ENCODE peak calls at places on chromosome 9, in five cellular contexts. C is psoas muscle; K is mammary epithelial cell; I is CD4-positive, CD25-positive, alpha-beta regulatory T cell; Q is uterus. D is an unnamed sample.
A peak's percentile ranks its signal among the peaks of the same experiment; 100 is the strongest.

GRCh38 chr9:128082173-128082572 is 14.1 kb downstream of the SLC25A25 start:
- DNase-seq in C (no peak), Q (no peak), K (peak; percentile 95), I (no peak), D (no peak)

GRCh38 chr9:107161338-107161737 is 121.7 kb upstream of the RAD23B start:
- DNase-seq in K (no peak), Q (no peak), C (no peak), I (no peak), D (no peak)

GRCh38 chr9:94153905-94154304 is 69.6 kb downstream of the PTPDC1 start:
- DNase-seq in I (no peak), Q (no peak), C (no peak), K (no peak), D (no peak)

GRCh38 chr9:128411373-128412119 is 9.1 kb upstream of the CERCAM start:
- DNase-seq in I (no peak), Q (no peak), K (no peak), C (no peak), D (no peak)

GRCh38 chr9:75871624-75872023 is 18.8 kb upstream of the PCSK5 start:
- DNase-seq in C (no peak), Q (no peak), I (no peak), K (no peak), D (no peak)

GRCh38 chr9:2307480-2307879 is 292.3 kb downstream of the SMARCA2 start:
- DNase-seq in I (no peak), C (no peak), K (peak; percentile 44), Q (no peak), D (no peak)

GRCh38 chr9:33233659-33234335 is 6.2 kb upstream of the SPINK4 start:
- DNase-seq in C (no peak), K (peak; percentile 100), I (no peak), Q (no peak), D (no peak)

GRCh38 chr9:36976371-36977030 is 57.6 kb downstream of the PAX5 start:
- DNase-seq in K (peak; percentile 82), I (no peak), C (no peak), Q (no peak), D (no peak)

GRCh38 chr9:133758228-133758627 is 20.1 kb upstream of the SARDH start:
- DNase-seq in C (no peak), K (no peak), I (no peak), Q (no peak), D (no peak)

DNA sequence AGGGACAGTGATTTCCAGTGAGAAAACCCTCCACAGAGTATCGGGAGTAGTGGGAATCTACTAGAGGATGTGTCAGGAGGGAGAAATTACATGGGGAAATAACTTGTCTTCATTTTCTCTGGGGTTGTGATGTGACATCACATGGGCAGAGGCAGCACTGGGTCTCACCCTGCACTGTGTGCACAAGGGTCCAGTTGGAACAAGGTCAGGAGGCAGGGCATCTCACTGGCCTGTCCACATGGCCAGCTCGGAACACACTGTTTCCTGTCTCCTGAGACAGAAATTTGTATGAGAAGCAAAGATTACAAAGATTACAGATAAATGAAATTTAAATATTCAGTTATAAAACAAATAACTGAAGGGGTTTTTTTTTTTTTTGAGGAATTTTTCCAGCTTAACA is 62.6 kb upstream of the ECM2 start:
- DNase-seq in K (no peak), Q (peak; percentile 21), I (no peak), C (no peak), D (no peak)
- H3K9me3 ChIP-seq in K (no peaks in the 10 kb centered on the region), Q (no peaks in the 10 kb centered on the region), I (no peaks in the 10 kb centered on the region), C (no peaks in the 10 kb centered on the region), D (no peaks in the 10 kb centered on the region)

GRCh38 chr9:40909821-40910220 is 218.7 kb downstream of the FOXD4L6 start:
- DNase-seq in I (no peak), Q (no peak), K (no peak), C (no peak), D (no peak)
- H3K9me3 ChIP-seq in I (peaks cover 99% of the 10 kb centered on the region), Q (peaks cover 3% of the 10 kb centered on the region), K (peaks cover 12% of the 10 kb centered on the region), C (peaks cover 91% of the 10 kb centered on the region), D (peaks cover 60% of the 10 kb centered on the region)

DNA sequence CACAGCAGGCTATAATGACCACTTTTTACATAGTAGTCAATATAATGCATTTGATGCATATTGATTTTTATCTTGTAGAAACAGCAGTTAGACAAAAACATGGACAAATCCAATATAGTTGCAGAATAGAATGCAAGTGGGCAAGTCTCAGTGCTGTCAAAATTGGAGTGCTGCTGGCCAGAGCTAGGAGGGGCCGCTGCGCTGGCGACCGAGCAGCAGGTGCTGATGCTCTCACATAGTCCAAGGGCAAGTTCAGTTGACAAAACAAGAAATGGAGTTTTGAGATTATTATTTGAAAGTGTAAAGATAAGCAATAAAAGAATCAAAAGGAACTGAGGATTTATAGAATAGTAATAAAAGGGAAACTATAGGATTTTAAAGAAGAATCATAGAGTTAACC is 60.6 kb upstream of the CDK20 start:
- DNase-seq in K (no peak), Q (no peak), C (no peak), I (no peak), D (no peak)
- H3K9me3 ChIP-seq in K (peaks cover 15% of the 10 kb centered on the region), Q (no peaks in the 10 kb centered on the region), C (no peaks in the 10 kb centered on the region), I (peaks cover 29% of the 10 kb centered on the region), D (no peaks in the 10 kb centered on the region)

DNA sequence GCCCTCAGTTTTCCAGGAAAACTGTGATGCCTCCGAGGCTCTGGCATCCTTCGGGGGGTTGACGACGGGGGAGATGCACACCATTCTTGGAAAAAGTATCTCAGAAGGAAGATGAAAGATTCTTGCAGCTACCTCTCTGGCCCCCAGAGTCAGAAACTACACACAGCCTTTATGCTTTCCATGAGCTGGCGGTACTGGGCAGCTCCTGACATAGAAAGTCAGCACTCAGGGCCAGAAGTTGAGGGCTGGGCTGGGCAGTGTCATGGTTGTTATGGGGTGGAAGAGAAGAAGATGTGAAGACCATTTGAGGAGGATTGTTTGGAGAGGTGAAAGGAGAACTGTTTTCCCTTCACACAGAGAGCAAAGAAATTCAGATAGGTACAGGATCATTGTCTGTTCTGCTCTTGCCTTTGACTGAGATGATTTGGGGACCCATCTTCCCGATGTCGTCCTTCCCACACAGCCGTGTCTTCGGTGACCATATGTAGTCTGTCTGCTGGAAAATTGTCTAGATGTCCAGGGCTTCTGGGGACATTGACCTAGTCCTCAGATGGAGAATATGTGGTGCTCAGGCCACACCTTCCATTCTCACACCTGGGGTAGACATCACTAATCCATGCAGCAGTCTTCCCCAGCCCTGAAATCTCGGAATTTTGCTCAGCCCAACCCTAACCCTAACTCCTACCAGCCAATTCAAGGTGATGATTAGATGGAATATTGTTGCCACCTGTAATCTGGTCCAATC is 237.1 kb downstream of the CACNA1B start:
- DNase-seq in C (no peak), K (no peak), Q (no peak), I (no peak), D (no peak)
- H3K9me3 ChIP-seq in C (no peaks in the 10 kb centered on the region), K (peaks cover 9% of the 10 kb centered on the region), Q (no peaks in the 10 kb centered on the region), I (no peaks in the 10 kb centered on the region), D (no peaks in the 10 kb centered on the region)

DNA sequence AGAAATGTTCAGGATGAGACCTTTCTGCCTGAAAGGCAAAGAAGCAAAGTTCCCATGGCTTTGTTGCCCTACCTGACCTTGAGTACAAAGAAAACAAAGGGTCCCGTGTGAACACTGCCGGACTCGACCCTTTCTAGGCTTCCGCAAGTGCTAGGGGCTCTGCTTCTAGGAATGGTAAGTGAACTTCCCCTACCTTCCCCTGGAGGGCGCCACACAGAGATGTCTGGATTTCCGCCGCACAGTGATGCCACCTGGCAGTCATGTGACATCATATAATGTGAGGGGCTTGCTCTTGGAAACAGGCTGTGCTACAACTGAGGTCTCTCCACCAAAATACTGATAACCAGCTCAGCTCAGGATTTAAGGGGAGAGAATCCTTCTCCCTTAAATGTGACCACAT is 56.6 kb downstream of the HSD17B3 start:
- DNase-seq in C (no peak), Q (no peak), I (no peak), K (no peak), D (no peak)
- H3K9me3 ChIP-seq in C (no peaks in the 10 kb centered on the region), Q (no peaks in the 10 kb centered on the region), I (no peaks in the 10 kb centered on the region), K (no peaks in the 10 kb centered on the region), D (no peaks in the 10 kb centered on the region)

GRCh38 chr9:122546196-122546595 is 6.7 kb upstream of the OR1N2 start:
- DNase-seq in K (no peak), C (no peak), Q (no peak), I (no peak), D (no peak)
- H3K9me3 ChIP-seq in K (no peaks in the 10 kb centered on the region), C (no peaks in the 10 kb centered on the region), Q (no peaks in the 10 kb centered on the region), I (no peaks in the 10 kb centered on the region), D (no peaks in the 10 kb centered on the region)

GRCh38 chr9:20557890-20558608 is 64.2 kb downstream of the MLLT3 start:
- DNase-seq in K (no peak), I (no peak), Q (no peak), C (no peak), D (no peak)

GRCh38 chr9:20557286-20557685 is 65.0 kb downstream of the MLLT3 start:
- DNase-seq in C (no peak), Q (no peak), I (no peak), K (no peak), D (no peak)

GRCh38 chr9:20559236-20559896 is 62.9 kb downstream of the MLLT3 start:
- DNase-seq in K (peak; percentile 71), Q (no peak), I (no peak), C (no peak), D (no peak)

GRCh38 chr9:20561542-20561941 is 60.8 kb downstream of the MLLT3 start:
- DNase-seq in I (no peak), K (no peak), C (no peak), Q (no peak), D (no peak)

DNA sequence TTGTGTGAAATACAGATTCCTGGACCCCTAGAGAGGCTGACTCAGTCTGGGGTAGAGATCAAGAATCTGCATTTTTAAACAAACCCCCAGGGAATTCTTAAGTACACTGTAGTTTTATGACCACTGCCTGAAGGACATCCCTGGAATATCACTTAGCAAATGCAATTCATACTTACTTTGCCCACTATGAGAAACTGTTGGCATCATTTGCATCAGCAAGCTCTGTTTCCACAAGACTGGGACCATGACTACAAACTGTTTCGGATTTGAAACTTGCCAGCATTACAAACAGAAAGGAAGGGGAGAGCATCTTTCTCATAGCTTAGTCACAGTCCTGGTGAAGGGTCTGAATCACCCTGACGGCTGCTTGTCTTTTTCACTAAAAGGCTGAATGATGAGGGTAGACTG is 63.7 kb downstream of the MLLT3 start:
- DNase-seq in I (no peak), C (no peak), K (peak; percentile 94), Q (no peak), D (no peak)
- H3K9me3 ChIP-seq in I (no peaks in the 10 kb centered on the region), C (no peaks in the 10 kb centered on the region), K (no peaks in the 10 kb centered on the region), Q (no peaks in the 10 kb centered on the region), D (no peaks in the 10 kb centered on the region)

DNA sequence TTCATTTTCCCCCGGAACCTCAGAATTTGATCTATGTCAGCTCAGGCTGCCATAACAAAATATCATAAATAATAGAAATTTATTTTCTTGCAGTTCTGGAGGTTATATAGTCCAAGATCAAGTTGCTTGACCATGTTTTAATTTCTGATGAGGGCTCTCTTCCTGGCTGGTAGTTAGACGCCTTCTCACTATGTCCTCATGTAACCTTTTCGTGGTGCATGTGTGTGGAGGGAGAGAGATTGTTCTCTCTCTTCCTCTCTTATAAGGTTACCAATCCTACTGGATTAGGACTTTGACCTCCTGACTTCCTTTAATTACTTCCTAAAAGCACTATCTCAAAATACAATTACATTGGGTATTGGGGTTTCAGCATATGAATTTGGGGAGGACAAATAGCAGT is 198.6 kb downstream of the SH3GL2 start:
- DNase-seq in Q (no peak), K (no peak), C (no peak), I (no peak), D (no peak)
- H3K9me3 ChIP-seq in Q (no peaks in the 10 kb centered on the region), K (no peaks in the 10 kb centered on the region), C (no peaks in the 10 kb centered on the region), I (no peaks in the 10 kb centered on the region), D (no peaks in the 10 kb centered on the region)

D was measured in T-helper 17 cell.